ENCODE peak calls at places on chromosomes 4 and X, in four cellular contexts. One of them, this sample, is unnamed.

GRCh38 chr4:20408596-20408995 is 156.9 kb downstream of the SLIT2 start:
- DNase-seq in brain microvascular endothelial cell: peak; percentile 40
- DNase-seq in mammary epithelial cell: no peak
- DNase-seq in GM23338: no peak
- DNase-seq in this sample: no peak

GRCh38 chr4:118823471-118823870 is 12.5 kb downstream of the SEC24D start:
- DNase-seq in brain microvascular endothelial cell: no peak
- DNase-seq in mammary epithelial cell: peak; percentile 64
- DNase-seq in GM23338: no peak
- DNase-seq in this sample: peak; percentile 61

GRCh38 chrX:149629730-149630387 is 1.7 kb downstream of the TMEM185A start:
- DNase-seq in brain microvascular endothelial cell: no peak
- DNase-seq in mammary epithelial cell: no peak
- DNase-seq in GM23338: no peak
- DNase-seq in this sample: no peak

GRCh38 chrX:140608111-140608510 is 101.4 kb upstream of the LINC00632 start:
- DNase-seq in brain microvascular endothelial cell: no peak
- DNase-seq in mammary epithelial cell: no peak
- DNase-seq in GM23338: peak; percentile 35
- DNase-seq in this sample: no peak

GRCh38 chrX:119429471-119429870 is 30.3 kb downstream of the SLC25A43 start:
- DNase-seq in brain microvascular endothelial cell: no peak
- DNase-seq in mammary epithelial cell: no peak
- DNase-seq in GM23338: no peak
- DNase-seq in this sample: no peak

GRCh38 chr4:73674451-73674919 is 54.2 kb upstream of the RASSF6 start:
- DNase-seq in brain microvascular endothelial cell: no peak
- DNase-seq in mammary epithelial cell: peak; percentile 93
- DNase-seq in GM23338: no peak
- DNase-seq in this sample: no peak

GRCh38 chrX:39293203-39293602 is 491.9 kb downstream of the MID1IP1 start:
- DNase-seq in brain microvascular endothelial cell: no peak
- DNase-seq in mammary epithelial cell: no peak
- DNase-seq in GM23338: no peak
- DNase-seq in this sample: no peak

GRCh38 chr4:185587444-185588161 is 52.3 kb upstream of the PDLIM3 start:
- DNase-seq in brain microvascular endothelial cell: no peak
- DNase-seq in mammary epithelial cell: no peak
- DNase-seq in GM23338: peak; percentile 95
- DNase-seq in this sample: no peak

GRCh38 chr4:56628592-56628991 is 52.5 kb downstream of the HOPX start:
- DNase-seq in brain microvascular endothelial cell: no peak
- DNase-seq in mammary epithelial cell: no peak
- DNase-seq in GM23338: no peak
- DNase-seq in this sample: no peak

GRCh38 chrX:108270739-108271396 is 167.4 kb downstream of the COL4A6 start:
- DNase-seq in brain microvascular endothelial cell: no peak
- DNase-seq in mammary epithelial cell: peak; percentile 46
- DNase-seq in GM23338: no peak
- DNase-seq in this sample: no peak

GRCh38 chr4:83267121-83267834 is 17.3 kb downstream of the COQ2 start:
- DNase-seq in brain microvascular endothelial cell: peak; percentile 88
- DNase-seq in mammary epithelial cell: no peak
- DNase-seq in GM23338: no peak
- DNase-seq in this sample: no peak

GRCh38 chr4:73646117-73646516 is 25.9 kb upstream of the RASSF6 start:
- DNase-seq in brain microvascular endothelial cell: no peak
- DNase-seq in mammary epithelial cell: no peak
- DNase-seq in GM23338: no peak
- DNase-seq in this sample: no peak

GRCh38 chr4:106062452-106062875 is 167.2 kb downstream of the NPNT start:
- DNase-seq in brain microvascular endothelial cell: peak; percentile 64
- DNase-seq in mammary epithelial cell: peak; percentile 59
- DNase-seq in GM23338: no peak
- DNase-seq in this sample: no peak

GRCh38 chr4:189792819-189793618 is 147.7 kb upstream of the FRG1 start:
- DNase-seq in brain microvascular endothelial cell: peak; percentile 67
- DNase-seq in mammary epithelial cell: peak; percentile 52
- DNase-seq in GM23338: peak; percentile 83
- DNase-seq in this sample: peak; percentile 63

GRCh38 chr4:99615210-99615834 is 40.7 kb downstream of the MTTP start:
- DNase-seq in brain microvascular endothelial cell: no peak
- DNase-seq in mammary epithelial cell: no peak
- DNase-seq in GM23338: no peak
- DNase-seq in this sample: no peak

GRCh38 chr4:144179152-144179739 is 38.7 kb upstream of the GYPA start:
- DNase-seq in brain microvascular endothelial cell: peak; percentile 20
- DNase-seq in mammary epithelial cell: peak; percentile 32
- DNase-seq in GM23338: no peak
- DNase-seq in this sample: no peak

GRCh38 chr4:154329268-154329858 is 162.2 kb downstream of the DCHS2 start:
- DNase-seq in brain microvascular endothelial cell: no peak
- DNase-seq in mammary epithelial cell: peak; percentile 21
- DNase-seq in GM23338: peak; percentile 60
- DNase-seq in this sample: no peak

GRCh38 chr4:52658671-52659015 is 458 bp downstream of the USP46 start:
- DNase-seq in brain microvascular endothelial cell: no peak
- DNase-seq in mammary epithelial cell: no peak
- DNase-seq in GM23338: peak; percentile 45
- DNase-seq in this sample: no peak

GRCh38 chr4:152106113-152106763 is 345.4 kb upstream of the GATB start:
- DNase-seq in brain microvascular endothelial cell: peak; percentile 91
- DNase-seq in mammary epithelial cell: peak; percentile 92
- DNase-seq in GM23338: peak; percentile 19
- DNase-seq in this sample: peak; percentile 77

GRCh38 chr4:152102184-152103000 is 341.6 kb upstream of the GATB start:
- DNase-seq in brain microvascular endothelial cell: no peak
- DNase-seq in mammary epithelial cell: peak; percentile 84
- DNase-seq in GM23338: no peak
- DNase-seq in this sample: no peak

GRCh38 chrX:3990569-3990968 is 277.1 kb upstream of the PRKX start:
- DNase-seq in brain microvascular endothelial cell: no peak
- DNase-seq in mammary epithelial cell: no peak
- DNase-seq in GM23338: peak; percentile 23
- DNase-seq in this sample: no peak

GRCh38 chrX:126027229-126027628 is 138.9 kb downstream of the DCAF12L2 start:
- DNase-seq in brain microvascular endothelial cell: no peak
- DNase-seq in mammary epithelial cell: no peak
- DNase-seq in GM23338: no peak
- DNase-seq in this sample: no peak

GRCh38 chrX:54427837-54428424 is 12.3 kb upstream of the TSR2 start:
- DNase-seq in brain microvascular endothelial cell: no peak
- DNase-seq in mammary epithelial cell: no peak
- DNase-seq in GM23338: no peak
- DNase-seq in this sample: no peak

GRCh38 chr4:102404551-102404969 is 59.3 kb upstream of the SLC39A8 start:
- DNase-seq in brain microvascular endothelial cell: no peak
- DNase-seq in mammary epithelial cell: no peak
- DNase-seq in GM23338: peak; percentile 9
- DNase-seq in this sample: no peak

GRCh38 chrX:41406211-41406610 is 40.9 kb upstream of the NYX start:
- DNase-seq in brain microvascular endothelial cell: no peak
- DNase-seq in mammary epithelial cell: peak; percentile 61
- DNase-seq in GM23338: no peak
- DNase-seq in this sample: no peak

GRCh38 chrX:140190441-140191108 is 225.3 kb upstream of the CXorf66 start:
- DNase-seq in brain microvascular endothelial cell: no peak
- DNase-seq in mammary epithelial cell: no peak
- DNase-seq in GM23338: no peak
- DNase-seq in this sample: no peak

GRCh38 chrX:129359269-129359668 is 164.0 kb downstream of the SMARCA1 start:
- DNase-seq in brain microvascular endothelial cell: peak; percentile 21
- DNase-seq in mammary epithelial cell: peak; percentile 7
- DNase-seq in GM23338: no peak
- DNase-seq in this sample: no peak

GRCh38 chrX:129777218-129777768 is 2.5 kb upstream of the SASH3 start:
- DNase-seq in brain microvascular endothelial cell: no peak
- DNase-seq in mammary epithelial cell: no peak
- DNase-seq in GM23338: no peak
- DNase-seq in this sample: peak; percentile 54

GRCh38 chrX:135114392-135114791 is 5.9 kb downstream of the ETDB start:
- DNase-seq in brain microvascular endothelial cell: no peak
- DNase-seq in mammary epithelial cell: no peak
- DNase-seq in GM23338: no peak
- DNase-seq in this sample: no peak

GRCh38 chr4:5747746-5748365 is 36.9 kb downstream of the EVC start:
- DNase-seq in brain microvascular endothelial cell: peak; percentile 98
- DNase-seq in mammary epithelial cell: peak; percentile 39
- DNase-seq in GM23338: no peak
- DNase-seq in this sample: no peak

GRCh38 chrX:22577181-22577580 is 304.5 kb downstream of the CBLL2 start:
- DNase-seq in brain microvascular endothelial cell: peak; percentile 54
- DNase-seq in mammary epithelial cell: peak; percentile 74
- DNase-seq in GM23338: no peak
- DNase-seq in this sample: no peak

GRCh38 chr4:26294904-26295303 is 25.9 kb upstream of the RBPJ start:
- DNase-seq in brain microvascular endothelial cell: no peak
- DNase-seq in mammary epithelial cell: no peak
- DNase-seq in GM23338: no peak
- DNase-seq in this sample: no peak

GRCh38 chr4:26297219-26297618 is 23.6 kb upstream of the RBPJ start:
- DNase-seq in brain microvascular endothelial cell: no peak
- DNase-seq in mammary epithelial cell: no peak
- DNase-seq in GM23338: no peak
- DNase-seq in this sample: no peak

GRCh38 chr4:26296021-26296420 is 24.8 kb upstream of the RBPJ start:
- DNase-seq in brain microvascular endothelial cell: no peak
- DNase-seq in mammary epithelial cell: no peak
- DNase-seq in GM23338: no peak
- DNase-seq in this sample: no peak

GRCh38 chr4:26298198-26298950 is 22.4 kb upstream of the RBPJ start:
- DNase-seq in brain microvascular endothelial cell: no peak
- DNase-seq in mammary epithelial cell: no peak
- DNase-seq in GM23338: peak; percentile 45
- DNase-seq in this sample: no peak

GRCh38 chr4:26296514-26296913 is 24.3 kb upstream of the RBPJ start:
- DNase-seq in brain microvascular endothelial cell: no peak
- DNase-seq in mammary epithelial cell: no peak
- DNase-seq in GM23338: no peak
- DNase-seq in this sample: no peak
- H3K27ac ChIP-seq in brain microvascular endothelial cell: no peak overlapping the region
- H3K27ac ChIP-seq in mammary epithelial cell: no peak overlapping the region
- H3K27ac ChIP-seq in GM23338: peak overlapping the region; percentile 83
- H3K27ac ChIP-seq in this sample: no peak overlapping the region

GRCh38 chrX:37378399-37378798 is 29.2 kb downstream of the PRRG1 start:
- DNase-seq in brain microvascular endothelial cell: no peak
- DNase-seq in mammary epithelial cell: no peak
- DNase-seq in GM23338: no peak
- DNase-seq in this sample: no peak
- TF ChIP-seq CTCF in brain microvascular endothelial cell: no peak
- TF ChIP-seq CTCF in mammary epithelial cell: no peak
- TF ChIP-seq CTCF in GM23338: no peak
- TF ChIP-seq CTCF in this sample: no peak

DNA sequence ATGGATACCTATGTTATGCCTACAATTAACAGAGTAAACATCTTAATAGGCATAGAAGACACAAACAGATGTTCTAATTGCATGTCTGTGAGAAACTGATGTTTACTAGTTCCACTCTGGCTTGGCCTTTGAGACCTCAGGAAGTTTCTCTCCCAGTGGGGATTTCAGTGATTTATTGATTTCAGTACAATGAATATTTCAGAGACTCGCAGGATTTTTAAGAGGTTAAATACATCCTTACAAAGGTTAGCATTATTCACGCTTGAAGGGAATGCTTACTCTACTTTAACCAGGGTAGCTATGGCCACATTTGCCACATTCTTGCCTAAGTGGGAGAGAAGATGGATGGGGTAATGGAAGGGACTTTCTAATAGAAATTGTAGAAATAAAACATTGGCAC is 480.0 kb downstream of the SPRY1 start:
- DNase-seq in brain microvascular endothelial cell: no peak
- DNase-seq in mammary epithelial cell: no peak
- DNase-seq in GM23338: no peak
- DNase-seq in this sample: no peak
- H3K27ac ChIP-seq in brain microvascular endothelial cell: no peak overlapping the region
- H3K27ac ChIP-seq in mammary epithelial cell: no peak overlapping the region
- H3K27ac ChIP-seq in GM23338: no peak overlapping the region
- H3K27ac ChIP-seq in this sample: no peak overlapping the region

GRCh38 chrX:70998402-70999027 is 67.6 kb upstream of the SLC7A3 start:
- DNase-seq in brain microvascular endothelial cell: peak; percentile 16
- DNase-seq in mammary epithelial cell: peak; percentile 84
- DNase-seq in GM23338: peak; percentile 65
- DNase-seq in this sample: peak; percentile 19
- TF ChIP-seq CTCF in brain microvascular endothelial cell: peak; percentile 61
- TF ChIP-seq CTCF in mammary epithelial cell: peak; percentile 21
- TF ChIP-seq CTCF in GM23338: peak; percentile 81
- TF ChIP-seq CTCF in this sample: no peak